ENCODE peak calls at places on chromosomes 1 and 21, in four cellular contexts. P is left kidney, K is tibial nerve, N is SW480. Z is an unnamed sample.

GRCh38 chr1:7610106-7610731 is 160.9 kb upstream of the VAMP3 start:
- DNase-seq in N (no peak), P (no peak), K (no peak), Z (peak)

GRCh38 chr1:56516539-56517252 is 62.7 kb downstream of the PLPP3 start:
- DNase-seq in N (no peak), K (no peak), P (peak), Z (no peak)

GRCh38 chr1:88104886-88105285 is 579.2 kb upstream of the PKN2 start:
- DNase-seq in K (no peak), N (no peak), P (no peak), Z (no peak)

GRCh38 chr21:44734841-44735240 is 23.5 kb upstream of the TSPEAR start:
- DNase-seq in K (no peak), P (no peak), N (no peak), Z (peak)

GRCh38 chr1:76949503-76949902 is 82.2 kb downstream of the ST6GALNAC5 start:
- DNase-seq in K (no peak), N (no peak), P (no peak), Z (no peak)

GRCh38 chr1:117710710-117711109 is 104.9 kb downstream of the TENT5C start:
- DNase-seq in P (no peak), N (no peak), K (no peak), Z (no peak)

GRCh38 chr1:54332781-54333585 is 73.2 kb downstream of the SSBP3 start:
- DNase-seq in N (no peak), K (no peak), P (peak), Z (no peak)

GRCh38 chr1:200224315-200224714 is 185.5 kb downstream of the ZNF281 start:
- DNase-seq in N (no peak), P (no peak), K (no peak), Z (no peak)

GRCh38 chr1:9906466-9906865 is 3.6 kb downstream of the CTNNBIP1 start:
- DNase-seq in N (no peak), K (no peak), P (no peak), Z (no peak)

GRCh38 chr21:33185852-33186251 is 43.9 kb upstream of the IFNAR2 start:
- DNase-seq in N (no peak), P (no peak), K (no peak), Z (no peak)

GRCh38 chr1:168093616-168094015 is 43.1 kb downstream of the GPR161 start:
- DNase-seq in P (no peak), N (no peak), K (no peak), Z (no peak)

GRCh38 chr1:162973381-162973795 is 95.8 kb upstream of the RGS4 start:
- DNase-seq in N (no peak), P (no peak), K (no peak), Z (no peak)

GRCh38 chr1:6095511-6096242 is 50.0 kb downstream of the KCNAB2 start:
- DNase-seq in K (no peak), N (no peak), P (no peak), Z (no peak)

GRCh38 chr1:40248429-40248828 is 692 bp downstream of the TMCO2 start:
- DNase-seq in K (no peak), P (no peak), N (no peak), Z (no peak)

GRCh38 chr1:225816643-225817538 is 7.0 kb downstream of the EPHX1 start:
- DNase-seq in P (peak), K (peak), N (no peak), Z (peak)

GRCh38 chr1:44672956-44673674 is 1.2 kb downstream of the TMEM53 start:
- DNase-seq in P (no peak), N (no peak), K (no peak), Z (no peak)

GRCh38 chr1:183926978-183927377 is 110.5 kb downstream of the COLGALT2 start:
- DNase-seq in N (no peak), P (no peak), K (no peak), Z (no peak)

GRCh38 chr1:222288056-222288455 is 259.8 kb downstream of the HHIPL2 start:
- DNase-seq in K (no peak), P (no peak), N (peak), Z (no peak)

GRCh38 chr1:23791434-23792047 is 596 bp downstream of the LYPLA2 start:
- DNase-seq in K (no peak), N (peak), P (peak), Z (peak)

GRCh38 chr21:36839123-36839522 is 127.3 kb downstream of the HLCS start:
- DNase-seq in K (no peak), N (no peak), P (no peak), Z (no peak)

GRCh38 chr1:206784471-206784903 is 12.2 kb upstream of the IL10 start:
- DNase-seq in N (no peak), K (no peak), P (no peak), Z (no peak)

GRCh38 chr1:11531314-11531870 is 52.4 kb downstream of the DISP3 start:
- DNase-seq in K (no peak), N (peak), P (peak), Z (no peak)

GRCh38 chr1:67537647-67538018 is 107.4 kb upstream of the SERBP1 start:
- DNase-seq in N (no peak), P (no peak), K (no peak), Z (no peak)

GRCh38 chr1:18957136-18957521 is 653 bp upstream of the IFFO2 start:
- DNase-seq in N (no peak), P (no peak), K (no peak), Z (peak)

GRCh38 chr1:14910947-14911721 is 242.4 kb upstream of the TMEM51 start:
- DNase-seq in K (no peak), P (no peak), N (no peak), Z (no peak)

GRCh38 chr1:86997538-86997937 is 83.1 kb downstream of the HS2ST1 start:
- DNase-seq in P (no peak), N (no peak), K (no peak), Z (no peak)

GRCh38 chr1:91806146-91806545 is 79.8 kb downstream of the TGFBR3 start:
- DNase-seq in K (no peak), N (no peak), P (peak), Z (no peak)

GRCh38 chr1:145887631-145888030 is 2.0 kb upstream of the ANKRD35 start:
- DNase-seq in P (peak), K (no peak), N (peak), Z (no peak)

GRCh38 chr1:19074361-19074901 is 118.0 kb upstream of the IFFO2 start:
- DNase-seq in P (no peak), K (no peak), N (no peak), Z (no peak)

GRCh38 chr1:89310505-89310904 is 37.8 kb upstream of the GBP5 start:
- DNase-seq in K (no peak), P (no peak), N (no peak), Z (no peak)

GRCh38 chr1:40530735-40531380 is 579 bp upstream of the ZNF684 start:
- DNase-seq in K (no peak), N (peak), P (peak), Z (no peak)

GRCh38 chr1:26274801-26275425 is 5.0 kb upstream of the SH3BGRL3 start:
- DNase-seq in N (no peak), K (no peak), P (no peak), Z (no peak)

GRCh38 chr1:44835738-44836675 is 7.0 kb downstream of the PTCH2 start:
- DNase-seq in P (peak), K (peak), N (peak), Z (peak)

GRCh38 chr1:40232444-40232843 is 15.3 kb upstream of the TMCO2 start:
- DNase-seq in K (no peak), N (no peak), P (no peak), Z (no peak)

GRCh38 chr21:46610018-46610701 is 5.3 kb upstream of the S100B start:
- DNase-seq in K (no peak), P (no peak), N (no peak), Z (no peak)

GRCh38 chr1:2914702-2915101 is 106.6 kb upstream of the ACTRT2 start:
- DNase-seq in N (no peak), K (no peak), P (peak), Z (no peak)

GRCh38 chr1:31266547-31266946 is 26.9 kb upstream of the NKAIN1 start:
- DNase-seq in N (no peak), P (no peak), K (no peak), Z (no peak)

GRCh38 chr21:8991088-8991907 is 1530.1 kb upstream of the TPTE start:
- DNase-seq in N (peak), P (no peak), K (no peak), Z (peak)

GRCh38 chr1:43439121-43439581 is 14.6 kb downstream of the HYI start:
- DNase-seq in K (no peak), P (no peak), N (no peak), Z (peak)